ENCODE peak calls at places on chromosome 1, in ten cellular contexts. W, T, E, I, X, B, C, O, V and S are unnamed samples.
A peak's percentile ranks its signal among the peaks of the same experiment; 100 is the strongest.

GRCh38 chr1:237258871-237259270 is 216.9 kb downstream of the RYR2 start:
- DNase-seq in I (no peak), O (no peak), E (no peak), X (no peak), B (no peak), W (no peak), T (no peak), C (no peak), V (no peak), S (no peak)

GRCh38 chr1:62689524-62689923 is 1.3 kb upstream of the DOCK7 start:
- DNase-seq in V (peak; percentile 84), W (peak; percentile 98), B (no peak), O (no peak), X (no peak), E (no peak), T (peak; percentile 73), I (no peak), C (no peak), S (no peak)

GRCh38 chr1:163172596-163172995 is 30.1 kb downstream of the RGS5 start:
- DNase-seq in W (no peak), X (no peak), V (peak; percentile 20), T (no peak), C (no peak), B (no peak), O (no peak), E (no peak), I (no peak), S (no peak)

GRCh38 chr1:26530898-26531598 is 1.5 kb downstream of the RPS6KA1 start:
- DNase-seq in T (peak; percentile 58), I (no peak), E (peak; percentile 87), W (peak; percentile 83), X (no peak), C (no peak), O (no peak), V (peak; percentile 71), B (peak; percentile 57), S (peak; percentile 82)

GRCh38 chr1:1123581-1124507 is 8.0 kb upstream of the C1orf159 start:
- DNase-seq in O (no peak), E (peak; percentile 46), C (no peak), W (peak; percentile 63), B (no peak), T (no peak), X (no peak), V (peak; percentile 63), I (no peak), S (no peak)

GRCh38 chr1:212827831-212828278 is 19.6 kb downstream of the SPATA45 start:
- DNase-seq in W (no peak), C (no peak), V (no peak), E (no peak), I (no peak), O (no peak), B (no peak), T (no peak), X (no peak), S (no peak)

GRCh38 chr1:48611841-48612240 is 139.8 kb upstream of the SPATA6 start:
- DNase-seq in X (no peak), I (no peak), O (no peak), C (no peak), V (no peak), E (no peak), B (no peak), W (no peak), T (no peak), S (no peak)

GRCh38 chr1:17759114-17759513 is 4.0 kb downstream of the ACTL8 start:
- DNase-seq in X (no peak), B (peak; percentile 67), W (peak; percentile 34), E (peak; percentile 26), V (no peak), O (no peak), C (no peak), I (no peak), T (no peak), S (no peak)

GRCh38 chr1:63524166-63524565 is 841 bp downstream of the EFCAB7 start:
- DNase-seq in W (peak; percentile 48), V (no peak), X (no peak), T (no peak), C (no peak), E (no peak), O (no peak), I (no peak), B (peak; percentile 67), S (no peak)

GRCh38 chr1:55277377-55278130 is 62.4 kb upstream of the USP24 start:
- DNase-seq in I (peak; percentile 74), X (peak; percentile 74), E (peak; percentile 81), O (peak; percentile 62), B (peak; percentile 91), C (peak; percentile 69), W (peak; percentile 75), T (peak; percentile 50), V (peak; percentile 84), S (peak; percentile 89)